ENCODE peak calls at places on chromosomes 7 and 10, in seven cellular contexts. One of them, this sample, is unnamed.

GRCh38 chr7:47801423-47801822 is 146.8 kb downstream of the PKD1L1 start:
- DNase-seq in dorsolateral prefrontal cortex: no peak
- DNase-seq in astrocyte: no peak
- DNase-seq in left ventricle myocardium inferior: no peak
- DNase-seq in OCI-LY7: no peak
- DNase-seq in Panc1: no peak
- DNase-seq in WERI-Rb-1: no peak
- DNase-seq in this sample: no peak

GRCh38 chr7:1543826-1544177 is 12.2 kb downstream of the TMEM184A start:
- DNase-seq in WERI-Rb-1: no peak
- DNase-seq in Panc1: no peak
- DNase-seq in OCI-LY7: no peak
- DNase-seq in astrocyte: no peak
- DNase-seq in dorsolateral prefrontal cortex: no peak
- DNase-seq in left ventricle myocardium inferior: no peak
- DNase-seq in this sample: no peak

GRCh38 chr7:84637568-84638338 is 443.2 kb upstream of the SEMA3A start:
- DNase-seq in WERI-Rb-1: no peak
- DNase-seq in dorsolateral prefrontal cortex: no peak
- DNase-seq in left ventricle myocardium inferior: no peak
- DNase-seq in OCI-LY7: no peak
- DNase-seq in astrocyte: peak; percentile 95
- DNase-seq in Panc1: peak; percentile 74
- DNase-seq in this sample: no peak

GRCh38 chr10:6840093-6840763 is 260.2 kb upstream of the PRKCQ start:
- DNase-seq in WERI-Rb-1: no peak
- DNase-seq in Panc1: no peak
- DNase-seq in dorsolateral prefrontal cortex: no peak
- DNase-seq in astrocyte: peak; percentile 5
- DNase-seq in OCI-LY7: no peak
- DNase-seq in left ventricle myocardium inferior: no peak
- DNase-seq in this sample: no peak

GRCh38 chr7:55048221-55048859 is 29.5 kb downstream of the EGFR start:
- DNase-seq in astrocyte: no peak
- DNase-seq in dorsolateral prefrontal cortex: no peak
- DNase-seq in left ventricle myocardium inferior: no peak
- DNase-seq in OCI-LY7: no peak
- DNase-seq in Panc1: no peak
- DNase-seq in WERI-Rb-1: no peak
- DNase-seq in this sample: no peak

GRCh38 chr7:79982151-79982770 is 152.4 kb upstream of the GNAI1 start:
- DNase-seq in astrocyte: peak; percentile 57
- DNase-seq in Panc1: no peak
- DNase-seq in left ventricle myocardium inferior: no peak
- DNase-seq in WERI-Rb-1: no peak
- DNase-seq in dorsolateral prefrontal cortex: no peak
- DNase-seq in OCI-LY7: no peak
- DNase-seq in this sample: no peak

GRCh38 chr7:48671656-48672055 is 252.7 kb upstream of the CDC14C start:
- DNase-seq in Panc1: no peak
- DNase-seq in left ventricle myocardium inferior: no peak
- DNase-seq in OCI-LY7: no peak
- DNase-seq in astrocyte: no peak
- DNase-seq in dorsolateral prefrontal cortex: no peak
- DNase-seq in WERI-Rb-1: no peak
- DNase-seq in this sample: no peak

GRCh38 chr10:91250341-91250740 is 29.9 kb downstream of the PCGF5 start:
- DNase-seq in WERI-Rb-1: no peak
- DNase-seq in Panc1: no peak
- DNase-seq in OCI-LY7: no peak
- DNase-seq in left ventricle myocardium inferior: no peak
- DNase-seq in dorsolateral prefrontal cortex: no peak
- DNase-seq in astrocyte: no peak
- DNase-seq in this sample: no peak

GRCh38 chr7:25666671-25667060 is 438.4 kb upstream of the NPVF start:
- DNase-seq in left ventricle myocardium inferior: no peak
- DNase-seq in astrocyte: no peak
- DNase-seq in Panc1: no peak
- DNase-seq in WERI-Rb-1: no peak
- DNase-seq in dorsolateral prefrontal cortex: no peak
- DNase-seq in OCI-LY7: no peak
- DNase-seq in this sample: no peak

GRCh38 chr7:25665346-25665745 is 437.1 kb upstream of the NPVF start:
- DNase-seq in WERI-Rb-1: no peak
- DNase-seq in Panc1: no peak
- DNase-seq in left ventricle myocardium inferior: no peak
- DNase-seq in astrocyte: no peak
- DNase-seq in dorsolateral prefrontal cortex: no peak
- DNase-seq in OCI-LY7: no peak
- DNase-seq in this sample: peak; percentile 75

GRCh38 chr7:25663877-25664276 is 435.6 kb upstream of the NPVF start:
- DNase-seq in dorsolateral prefrontal cortex: no peak
- DNase-seq in OCI-LY7: no peak
- DNase-seq in WERI-Rb-1: no peak
- DNase-seq in Panc1: no peak
- DNase-seq in left ventricle myocardium inferior: no peak
- DNase-seq in astrocyte: no peak
- DNase-seq in this sample: no peak

GRCh38 chr7:25664593-25664992 is 436.3 kb upstream of the NPVF start:
- DNase-seq in WERI-Rb-1: no peak
- DNase-seq in astrocyte: no peak
- DNase-seq in Panc1: no peak
- DNase-seq in dorsolateral prefrontal cortex: no peak
- DNase-seq in OCI-LY7: no peak
- DNase-seq in left ventricle myocardium inferior: no peak
- DNase-seq in this sample: no peak

DNA sequence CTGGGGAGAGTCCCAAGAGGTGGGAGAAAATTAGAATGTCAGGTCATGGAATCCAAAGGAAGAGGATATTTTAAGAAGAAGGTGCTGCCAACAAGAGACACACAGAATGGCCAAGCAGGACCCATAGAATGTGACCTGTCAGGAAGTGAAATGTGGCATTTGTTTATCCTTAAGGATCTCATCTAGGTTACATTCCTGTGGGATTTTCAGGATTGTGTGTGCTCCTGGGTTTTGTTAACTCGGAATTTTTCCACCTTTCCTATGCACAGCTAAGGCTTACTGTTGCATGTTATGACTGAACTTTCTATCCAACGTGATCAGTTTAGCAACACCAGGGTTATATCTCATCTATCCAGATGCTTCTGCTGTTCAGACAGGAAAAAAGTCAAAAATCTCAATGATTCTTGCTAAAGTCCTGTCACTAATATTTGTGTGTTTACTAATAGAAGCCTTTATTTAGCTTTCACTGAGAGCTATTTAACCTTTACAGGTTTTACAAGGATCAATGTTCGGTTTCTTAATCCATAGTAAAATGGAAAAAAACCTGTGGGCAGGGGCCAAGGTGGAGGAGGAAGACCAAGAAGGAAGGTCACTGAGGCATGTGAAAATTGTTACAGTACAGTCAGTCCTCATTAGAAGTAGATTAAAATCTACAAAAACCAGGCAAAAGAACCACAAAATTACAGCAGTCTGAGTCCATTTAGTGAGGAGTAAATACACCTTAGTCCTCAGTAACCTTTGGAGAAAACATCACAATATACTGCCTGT is 437.8 kb upstream of the NPVF start:
- DNase-seq in Panc1: no peak
- DNase-seq in left ventricle myocardium inferior: no peak
- DNase-seq in WERI-Rb-1: no peak
- DNase-seq in astrocyte: no peak
- DNase-seq in dorsolateral prefrontal cortex: no peak
- DNase-seq in OCI-LY7: no peak
- DNase-seq in this sample: no peak
- H3K27ac ChIP-seq in Panc1: no peak overlapping the region
- H3K27ac ChIP-seq in left ventricle myocardium inferior: peak overlapping the region; percentile 74
- H3K27ac ChIP-seq in WERI-Rb-1: no peak overlapping the region
- H3K27ac ChIP-seq in astrocyte: no peak overlapping the region
- H3K27ac ChIP-seq in dorsolateral prefrontal cortex: no peak overlapping the region
- H3K27ac ChIP-seq in OCI-LY7: no peak overlapping the region
- H3K27ac ChIP-seq in this sample: no peak overlapping the region

GRCh38 chr7:98209166-98209920 is 1.9 kb upstream of the BHLHA15 start:
- DNase-seq in WERI-Rb-1: no peak
- DNase-seq in Panc1: no peak
- DNase-seq in OCI-LY7: no peak
- DNase-seq in left ventricle myocardium inferior: no peak
- DNase-seq in dorsolateral prefrontal cortex: peak; percentile 41
- DNase-seq in astrocyte: no peak
- DNase-seq in this sample: no peak

GRCh38 chr7:98211221-98211675 is at the start of gene BHLHA15:
- DNase-seq in left ventricle myocardium inferior: no peak
- DNase-seq in OCI-LY7: peak; percentile 59
- DNase-seq in dorsolateral prefrontal cortex: peak; percentile 36
- DNase-seq in WERI-Rb-1: peak; percentile 73
- DNase-seq in Panc1: no peak
- DNase-seq in astrocyte: no peak
- DNase-seq in this sample: peak; percentile 17

GRCh38 chr7:98212532-98213041 is 1.3 kb downstream of the BHLHA15 start:
- DNase-seq in astrocyte: no peak
- DNase-seq in Panc1: no peak
- DNase-seq in left ventricle myocardium inferior: no peak
- DNase-seq in WERI-Rb-1: no peak
- DNase-seq in OCI-LY7: no peak
- DNase-seq in dorsolateral prefrontal cortex: no peak
- DNase-seq in this sample: peak; percentile 61

GRCh38 chr7:98211676-98212531 is 665 bp downstream of the BHLHA15 start:
- DNase-seq in left ventricle myocardium inferior: no peak
- DNase-seq in dorsolateral prefrontal cortex: peak; percentile 33
- DNase-seq in WERI-Rb-1: no peak
- DNase-seq in OCI-LY7: no peak
- DNase-seq in astrocyte: no peak
- DNase-seq in Panc1: no peak
- DNase-seq in this sample: peak; percentile 17

GRCh38 chr7:98210513-98211220 is 572 bp upstream of the BHLHA15 start:
- DNase-seq in WERI-Rb-1: peak; percentile 66
- DNase-seq in astrocyte: no peak
- DNase-seq in Panc1: no peak
- DNase-seq in left ventricle myocardium inferior: no peak
- DNase-seq in dorsolateral prefrontal cortex: peak; percentile 59
- DNase-seq in OCI-LY7: no peak
- DNase-seq in this sample: peak; percentile 15
- H3K4me3 ChIP-seq in WERI-Rb-1: peak overlapping the region; percentile 46
- H3K4me3 ChIP-seq in astrocyte: peak overlapping the region; percentile 33
- H3K4me3 ChIP-seq in Panc1: peak overlapping the region; percentile 36
- H3K4me3 ChIP-seq in left ventricle myocardium inferior: peak overlapping the region; percentile 50
- H3K4me3 ChIP-seq in dorsolateral prefrontal cortex: peak overlapping the region; percentile 45
- H3K4me3 ChIP-seq in OCI-LY7: no peak overlapping the region
- H3K4me3 ChIP-seq in this sample: peak overlapping the region; percentile 41

GRCh38 chr7:27088002-27088931 is 7.5 kb downstream of the HOXA1 start:
- DNase-seq in WERI-Rb-1: no peak
- DNase-seq in OCI-LY7: no peak
- DNase-seq in astrocyte: no peak
- DNase-seq in dorsolateral prefrontal cortex: no peak
- DNase-seq in Panc1: no peak
- DNase-seq in left ventricle myocardium inferior: no peak
- DNase-seq in this sample: no peak

GRCh38 chr7:27091936-27092752 is 3.7 kb downstream of the HOXA1 start:
- DNase-seq in Panc1: no peak
- DNase-seq in OCI-LY7: no peak
- DNase-seq in WERI-Rb-1: no peak
- DNase-seq in astrocyte: no peak
- DNase-seq in left ventricle myocardium inferior: no peak
- DNase-seq in dorsolateral prefrontal cortex: no peak
- DNase-seq in this sample: no peak

GRCh38 chr7:27094304-27095049 is 1.3 kb downstream of the HOXA1 start:
- DNase-seq in WERI-Rb-1: no peak
- DNase-seq in dorsolateral prefrontal cortex: no peak
- DNase-seq in astrocyte: no peak
- DNase-seq in left ventricle myocardium inferior: no peak
- DNase-seq in Panc1: no peak
- DNase-seq in OCI-LY7: no peak
- DNase-seq in this sample: no peak

GRCh38 chr7:27092753-27093097 is 3.1 kb downstream of the HOXA1 start:
- DNase-seq in astrocyte: no peak
- DNase-seq in OCI-LY7: no peak
- DNase-seq in left ventricle myocardium inferior: no peak
- DNase-seq in dorsolateral prefrontal cortex: no peak
- DNase-seq in Panc1: no peak
- DNase-seq in WERI-Rb-1: no peak
- DNase-seq in this sample: no peak

DNA sequence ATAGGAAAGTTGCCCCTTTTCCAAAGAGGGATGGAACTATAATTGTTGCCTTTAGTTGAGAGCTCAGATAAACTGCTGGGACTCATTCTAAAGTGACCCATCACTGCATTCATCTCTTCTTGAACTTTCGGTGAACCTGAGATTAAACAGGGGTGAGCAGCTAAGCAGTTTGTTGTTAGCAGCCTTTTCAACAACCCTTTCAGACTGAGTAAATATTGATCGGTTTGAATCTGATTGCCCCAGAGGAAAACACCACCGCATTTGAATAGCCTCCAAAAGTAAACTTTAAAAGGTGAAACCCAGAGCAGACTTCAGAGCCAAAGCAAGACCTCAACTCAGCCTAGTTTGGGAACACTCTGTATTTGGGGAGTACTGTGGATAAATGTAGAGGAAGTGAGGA is 4.7 kb downstream of the HOXA1 start:
- DNase-seq in left ventricle myocardium inferior: no peak
- DNase-seq in astrocyte: no peak
- DNase-seq in OCI-LY7: no peak
- DNase-seq in WERI-Rb-1: no peak
- DNase-seq in Panc1: no peak
- DNase-seq in dorsolateral prefrontal cortex: no peak
- DNase-seq in this sample: no peak
- TF ChIP-seq CTCF in left ventricle myocardium inferior: no peak
- TF ChIP-seq CTCF in astrocyte: no peak
- TF ChIP-seq CTCF in OCI-LY7: no peak
- TF ChIP-seq CTCF in WERI-Rb-1: no peak
- TF ChIP-seq CTCF in Panc1: no peak
- TF ChIP-seq CTCF in dorsolateral prefrontal cortex: no peak
- TF ChIP-seq CTCF in this sample: no peak

GRCh38 chr10:132608511-132609195 is 71.1 kb downstream of the INPP5A start:
- DNase-seq in WERI-Rb-1: no peak
- DNase-seq in astrocyte: no peak
- DNase-seq in Panc1: no peak
- DNase-seq in OCI-LY7: no peak
- DNase-seq in dorsolateral prefrontal cortex: no peak
- DNase-seq in left ventricle myocardium inferior: no peak
- DNase-seq in this sample: peak; percentile 63
- H3K27ac ChIP-seq in WERI-Rb-1: no peak overlapping the region
- H3K27ac ChIP-seq in astrocyte: no peak overlapping the region
- H3K27ac ChIP-seq in Panc1: no peak overlapping the region
- H3K27ac ChIP-seq in OCI-LY7: no peak overlapping the region
- H3K27ac ChIP-seq in dorsolateral prefrontal cortex: no peak overlapping the region
- H3K27ac ChIP-seq in left ventricle myocardium inferior: no peak overlapping the region
- H3K27ac ChIP-seq in this sample: no peak overlapping the region

GRCh38 chr7:66497346-66497745 is 131.3 kb upstream of the KCTD7 start:
- DNase-seq in WERI-Rb-1: no peak
- DNase-seq in left ventricle myocardium inferior: no peak
- DNase-seq in dorsolateral prefrontal cortex: no peak
- DNase-seq in Panc1: no peak
- DNase-seq in astrocyte: no peak
- DNase-seq in OCI-LY7: no peak
- DNase-seq in this sample: no peak
- H3K4me3 ChIP-seq in WERI-Rb-1: no peak overlapping the region
- H3K4me3 ChIP-seq in left ventricle myocardium inferior: no peak overlapping the region
- H3K4me3 ChIP-seq in dorsolateral prefrontal cortex: no peak overlapping the region
- H3K4me3 ChIP-seq in Panc1: no peak overlapping the region
- H3K4me3 ChIP-seq in astrocyte: no peak overlapping the region
- H3K4me3 ChIP-seq in OCI-LY7: no peak overlapping the region
- H3K4me3 ChIP-seq in this sample: no peak overlapping the region